ENCODE peak calls at places on chromosomes 13 and 19, in five cellular contexts. One of them, this sample, is unnamed.

GRCh38 chr19:49515767-49516166 is 3.3 kb downstream of the FCGRT start:
- DNase-seq in pons: peak; percentile 73
- DNase-seq in colonic mucosa: no peak
- DNase-seq in BJ: no peak
- DNase-seq in Kasumi-1: peak; percentile 97
- DNase-seq in this sample: no peak

GRCh38 chr13:75010941-75011340 is 471.0 kb downstream of the TBC1D4 start:
- DNase-seq in pons: no peak
- DNase-seq in colonic mucosa: no peak
- DNase-seq in BJ: no peak
- DNase-seq in Kasumi-1: no peak
- DNase-seq in this sample: no peak

GRCh38 chr19:38375748-38376147 is 1.4 kb downstream of the PSMD8 start:
- DNase-seq in pons: no peak
- DNase-seq in colonic mucosa: no peak
- DNase-seq in BJ: no peak
- DNase-seq in Kasumi-1: no peak
- DNase-seq in this sample: no peak

GRCh38 chr13:75480691-75481175 is 1.2 kb downstream of the TBC1D4 start:
- DNase-seq in pons: no peak
- DNase-seq in colonic mucosa: peak; percentile 82
- DNase-seq in BJ: no peak
- DNase-seq in Kasumi-1: peak; percentile 62
- DNase-seq in this sample: peak; percentile 26

GRCh38 chr19:4861147-4861546 is 6.3 kb downstream of the PLIN3 start:
- DNase-seq in pons: no peak
- DNase-seq in colonic mucosa: peak; percentile 90
- DNase-seq in BJ: no peak
- DNase-seq in Kasumi-1: no peak
- DNase-seq in this sample: no peak

GRCh38 chr13:66635526-66635925 is 594.6 kb downstream of the PCDH9 start:
- DNase-seq in pons: no peak
- DNase-seq in colonic mucosa: no peak
- DNase-seq in BJ: peak; percentile 48
- DNase-seq in Kasumi-1: no peak
- DNase-seq in this sample: peak; percentile 61

GRCh38 chr13:73940098-73940497 is 194.1 kb downstream of the KLF12 start:
- DNase-seq in pons: no peak
- DNase-seq in colonic mucosa: no peak
- DNase-seq in BJ: no peak
- DNase-seq in Kasumi-1: no peak
- DNase-seq in this sample: no peak

GRCh38 chr19:56333506-56333905 is 18.9 kb upstream of the ZSCAN5A start:
- DNase-seq in pons: peak; percentile 43
- DNase-seq in colonic mucosa: peak; percentile 60
- DNase-seq in BJ: no peak
- DNase-seq in Kasumi-1: peak; percentile 78
- DNase-seq in this sample: no peak

GRCh38 chr13:62212246-62212645 is 796.6 kb upstream of the PCDH20 start:
- DNase-seq in pons: no peak
- DNase-seq in colonic mucosa: no peak
- DNase-seq in BJ: no peak
- DNase-seq in Kasumi-1: no peak
- DNase-seq in this sample: no peak

GRCh38 chr13:60645552-60646138 is 248.6 kb downstream of the TDRD3 start:
- DNase-seq in pons: no peak
- DNase-seq in colonic mucosa: no peak
- DNase-seq in BJ: no peak
- DNase-seq in Kasumi-1: no peak
- DNase-seq in this sample: no peak

GRCh38 chr13:31980842-31981241 is 50.7 kb upstream of the FRY start:
- DNase-seq in pons: no peak
- DNase-seq in colonic mucosa: no peak
- DNase-seq in BJ: no peak
- DNase-seq in Kasumi-1: no peak
- DNase-seq in this sample: no peak

GRCh38 chr19:36081385-36081784 is 26.7 kb downstream of the WDR62 start:
- DNase-seq in pons: peak; percentile 97
- DNase-seq in colonic mucosa: no peak
- DNase-seq in BJ: no peak
- DNase-seq in Kasumi-1: no peak
- DNase-seq in this sample: peak; percentile 12

GRCh38 chr19:33193269-33193863 is 764 bp upstream of the LRP3 start:
- DNase-seq in pons: no peak
- DNase-seq in colonic mucosa: no peak
- DNase-seq in BJ: no peak
- DNase-seq in Kasumi-1: no peak
- DNase-seq in this sample: no peak

GRCh38 chr19:39052243-39052746 is 19.9 kb upstream of the FBXO27 start:
- DNase-seq in pons: peak; percentile 79
- DNase-seq in colonic mucosa: peak; percentile 56
- DNase-seq in BJ: no peak
- DNase-seq in Kasumi-1: peak; percentile 12
- DNase-seq in this sample: peak; percentile 45

GRCh38 chr13:42836930-42837329 is 55.5 kb downstream of the FAM216B start:
- DNase-seq in pons: peak; percentile 8
- DNase-seq in colonic mucosa: no peak
- DNase-seq in BJ: no peak
- DNase-seq in Kasumi-1: no peak
- DNase-seq in this sample: no peak

GRCh38 chr13:29688193-29688592 is 92.7 kb upstream of the SLC7A1 start:
- DNase-seq in pons: no peak
- DNase-seq in colonic mucosa: no peak
- DNase-seq in BJ: no peak
- DNase-seq in Kasumi-1: no peak
- DNase-seq in this sample: no peak

GRCh38 chr19:32580901-32581703 is at the start of gene PDCD5:
- DNase-seq in pons: peak; percentile 93
- DNase-seq in colonic mucosa: peak; percentile 97
- DNase-seq in BJ: peak; percentile 55
- DNase-seq in Kasumi-1: peak; percentile 84
- DNase-seq in this sample: peak; percentile 90

GRCh38 chr19:29680447-29680846 is 15.2 kb downstream of the PLEKHF1 start:
- DNase-seq in pons: no peak
- DNase-seq in colonic mucosa: peak; percentile 65
- DNase-seq in BJ: no peak
- DNase-seq in Kasumi-1: peak; percentile 66
- DNase-seq in this sample: no peak

GRCh38 chr13:76016799-76017198 is 380.7 kb downstream of the LMO7 start:
- DNase-seq in pons: peak; percentile 37
- DNase-seq in colonic mucosa: peak; percentile 26
- DNase-seq in BJ: no peak
- DNase-seq in Kasumi-1: peak; percentile 64
- DNase-seq in this sample: peak; percentile 51

GRCh38 chr19:44641866-44642265 is 1.8 kb upstream of the PVR start:
- DNase-seq in pons: no peak
- DNase-seq in colonic mucosa: no peak
- DNase-seq in BJ: no peak
- DNase-seq in Kasumi-1: no peak
- DNase-seq in this sample: no peak

GRCh38 chr13:96109125-96109524 is 19.2 kb downstream of the HS6ST3 start:
- DNase-seq in pons: no peak
- DNase-seq in colonic mucosa: no peak
- DNase-seq in BJ: no peak
- DNase-seq in Kasumi-1: no peak
- DNase-seq in this sample: no peak

GRCh38 chr19:31548941-31549340 is 199.7 kb upstream of the TSHZ3 start:
- DNase-seq in pons: peak; percentile 9
- DNase-seq in colonic mucosa: no peak
- DNase-seq in BJ: no peak
- DNase-seq in Kasumi-1: no peak
- DNase-seq in this sample: peak; percentile 10

This sample was measured in foreskin melanocyte.